ENCODE peak calls at places on chromosome 22, in ten cellular contexts. B is bronchial epithelial cell, T is tibial nerve, G is astrocyte of the spinal cord, J is adrenal gland, N is ovary, W is GM06990, R is cardiac fibroblast, E is gastrocnemius medialis, S is left ventricle myocardium inferior. L is an unnamed sample.

GRCh38 chr22:29517215-29517908 is 36.2 kb downstream of the THOC5 start:
- DNase-seq in B (no peak), T (no peak), G (no peak), J (peak; percentile 35), N (no peak), W (no peak), R (no peak), E (peak; percentile 9), S (peak; percentile 26), L (no peak)

GRCh38 chr22:17748555-17749353 is 25.5 kb downstream of the BID start:
- DNase-seq in B (no peak), T (no peak), G (no peak), J (no peak), N (no peak), W (no peak), R (no peak), E (no peak), S (peak; percentile 33), L (no peak)

GRCh38 chr22:24951942-24952836 is at the start of gene KIAA1671:
- DNase-seq in B (peak; percentile 50), T (peak; percentile 73), G (peak; percentile 51), J (peak; percentile 92), N (peak; percentile 89), W (peak; percentile 79), R (peak; percentile 67), E (peak; percentile 57), S (peak; percentile 85), L (peak; percentile 40)

GRCh38 chr22:31329029-31329428 is 17.1 kb downstream of the PATZ1 start:
- DNase-seq in B (no peak), T (no peak), G (peak; percentile 40), J (no peak), N (no peak), W (no peak), R (no peak), E (no peak), S (no peak), L (no peak)

GRCh38 chr22:34067031-34067430 is 146.8 kb upstream of the LARGE1 start:
- DNase-seq in B (no peak), T (no peak), G (no peak), J (no peak), N (no peak), W (no peak), R (no peak), E (no peak), S (no peak), L (no peak)

GRCh38 chr22:32469799-32470212 is 4.8 kb upstream of the FBXO7 start:
- DNase-seq in B (peak; percentile 47), T (no peak), G (peak; percentile 57), J (peak; percentile 76), N (no peak), W (no peak), R (peak; percentile 76), E (no peak), S (no peak), L (peak; percentile 86)

GRCh38 chr22:16973591-16974297 is 34.3 kb downstream of the GAB4 start:
- DNase-seq in B (no peak), T (no peak), G (no peak), J (no peak), N (no peak), W (no peak), R (no peak), E (no peak), S (no peak), L (no peak)

GRCh38 chr22:47188337-47189055 is 426.0 kb downstream of the TBC1D22A start:
- DNase-seq in B (no peak), T (no peak), G (no peak), J (no peak), N (peak; percentile 8), W (no peak), R (no peak), E (no peak), S (no peak), L (no peak)

GRCh38 chr22:37843746-37844089 is 416 bp downstream of the ANKRD54 start:
- DNase-seq in B (no peak), T (no peak), G (no peak), J (no peak), N (peak; percentile 58), W (no peak), R (no peak), E (no peak), S (peak; percentile 47), L (no peak)

GRCh38 chr22:32123657-32124056 is 35.4 kb downstream of the C22orf42 start:
- DNase-seq in B (no peak), T (no peak), G (no peak), J (no peak), N (no peak), W (no peak), R (no peak), E (no peak), S (no peak), L (no peak)

GRCh38 chr22:44782286-44782830 is 30.0 kb downstream of the ARHGAP8 start:
- DNase-seq in B (no peak), T (no peak), G (no peak), J (no peak), N (no peak), W (no peak), R (no peak), E (no peak), S (no peak), L (peak; percentile 8)

GRCh38 chr22:45310331-45311032 is 748 bp downstream of the FAM118A start:
- DNase-seq in B (no peak), T (no peak), G (no peak), J (no peak), N (peak; percentile 38), W (no peak), R (peak; percentile 9), E (no peak), S (no peak), L (no peak)

GRCh38 chr22:27866136-27867091 is 52.6 kb downstream of the PITPNB start:
- DNase-seq in B (peak; percentile 96), T (peak; percentile 69), G (peak; percentile 89), J (peak; percentile 82), N (peak; percentile 90), W (no peak), R (peak; percentile 92), E (peak; percentile 65), S (no peak), L (peak; percentile 89)

GRCh38 chr22:38413085-38414008 is 41.7 kb downstream of the KCNJ4 start:
- DNase-seq in B (no peak), T (no peak), G (no peak), J (no peak), N (no peak), W (no peak), R (no peak), E (no peak), S (peak; percentile 53), L (no peak)

GRCh38 chr22:41009222-41009948 is 58.2 kb downstream of the RBX1 start:
- DNase-seq in B (peak; percentile 43), T (no peak), G (peak; percentile 64), J (no peak), N (no peak), W (no peak), R (peak; percentile 82), E (no peak), S (no peak), L (peak; percentile 73)

DNA sequence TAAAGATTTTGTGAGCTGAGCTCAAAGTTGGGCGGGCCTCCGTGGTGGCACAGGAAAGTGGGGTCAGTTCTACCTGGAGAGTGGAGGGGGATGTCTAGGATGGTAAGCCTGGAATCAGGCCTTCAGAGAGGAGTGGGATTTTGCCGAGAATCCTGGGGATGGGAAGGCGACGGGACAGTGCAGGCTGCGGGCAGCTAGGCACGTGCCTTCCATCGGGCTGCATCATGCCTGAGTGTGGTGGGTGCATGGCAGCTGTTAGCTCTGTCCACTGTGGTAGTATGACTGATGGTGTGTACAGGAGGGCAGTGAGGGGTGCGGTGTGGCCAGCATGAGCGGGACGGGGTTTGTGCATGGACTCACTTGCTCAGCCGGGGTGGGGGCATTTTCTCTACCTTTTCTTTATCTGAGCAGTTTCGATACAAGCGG is 3.6 kb downstream of the SHANK3 start:
- DNase-seq in B (no peak), T (no peak), G (no peak), J (no peak), N (no peak), W (no peak), R (no peak), E (no peak), S (no peak), L (no peak)
- H3K4me3 ChIP-seq in B (no peak overlapping the region), T (no peak overlapping the region), G (no peak overlapping the region), J (no peak overlapping the region), N (no peak overlapping the region), W (no peak overlapping the region), R (no peak overlapping the region), E (peak overlapping the region; percentile 35), S (peak overlapping the region; percentile 69), L (no peak overlapping the region)

DNA sequence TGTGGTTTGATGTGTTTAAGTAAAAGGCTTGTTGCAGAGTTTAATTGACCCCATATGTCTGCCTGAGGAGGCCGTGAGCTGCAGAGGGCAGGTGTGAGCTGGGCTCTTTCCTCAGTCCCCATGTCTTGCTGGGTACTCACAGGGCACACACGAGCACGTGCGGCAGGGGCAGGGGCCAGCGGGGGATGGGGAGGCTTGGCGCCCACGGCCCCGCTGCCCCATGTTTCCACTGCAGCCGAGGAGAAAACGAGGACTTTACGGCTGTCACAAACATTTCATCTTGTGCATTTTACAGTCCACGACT is 24.7 kb upstream of the CCDC188 start:
- DNase-seq in B (no peak), T (no peak), G (no peak), J (no peak), N (no peak), W (no peak), R (no peak), E (no peak), S (no peak), L (peak; percentile 43)
- TF ChIP-seq CTCF in B (no peak), T (no peak), G (peak; percentile 13), J (no peak), N (no peak), W (no peak), R (no peak), E (no peak), S (no peak), L (peak; percentile 20)

DNA sequence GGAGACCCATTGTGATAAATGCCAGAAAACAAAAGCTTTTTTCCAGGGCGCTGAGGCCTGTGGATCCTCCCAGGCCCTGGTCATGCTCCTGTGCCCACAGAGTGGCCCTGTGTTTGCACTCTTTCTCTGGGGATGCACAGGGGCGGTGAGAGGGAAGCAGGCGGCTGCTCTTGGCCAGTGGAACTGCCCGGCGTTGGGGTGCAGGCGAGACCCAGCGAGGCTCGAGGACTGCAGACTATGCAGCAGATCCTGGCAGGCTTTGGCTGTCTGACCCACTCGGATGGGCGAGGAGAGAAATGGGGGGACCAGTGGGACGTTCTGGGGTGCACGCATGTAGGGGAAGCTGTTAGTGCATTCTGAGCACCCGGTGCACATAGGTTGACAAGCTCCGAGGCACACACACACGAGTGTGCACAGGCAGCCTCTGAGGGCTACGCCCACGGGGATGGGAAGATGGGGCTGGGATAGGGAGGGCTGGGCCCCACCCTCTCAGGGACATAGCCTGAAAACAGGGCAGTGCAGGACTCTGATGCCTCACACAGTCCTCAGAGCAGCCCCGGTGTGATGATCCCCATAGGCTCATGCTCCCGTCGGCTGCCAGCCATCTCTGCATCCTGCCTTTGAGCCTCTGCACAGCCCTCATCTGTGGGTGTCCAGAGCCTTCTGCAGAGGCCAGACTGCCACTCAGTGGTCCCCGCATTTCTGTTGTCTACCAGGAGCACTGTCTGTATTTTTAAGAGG is 1233.5 kb downstream of the BRD1 start:
- DNase-seq in B (no peak), T (no peak), G (no peak), J (no peak), N (no peak), W (no peak), R (no peak), E (no peak), S (no peak), L (no peak)
- H3K4me3 ChIP-seq in B (no peak overlapping the region), T (no peak overlapping the region), G (no peak overlapping the region), J (no peak overlapping the region), N (no peak overlapping the region), W (no peak overlapping the region), R (no peak overlapping the region), E (no peak overlapping the region), S (no peak overlapping the region), L (no peak overlapping the region)

GRCh38 chr22:22164541-22165272 is 79.9 kb upstream of the VPREB1 start:
- DNase-seq in B (no peak), T (no peak), G (no peak), J (no peak), N (no peak), W (peak; percentile 13), R (no peak), E (no peak), S (no peak), L (no peak)
- TF ChIP-seq CTCF in B (no peak), T (no peak), G (no peak), J (no peak), N (no peak), W (no peak), R (no peak), E (no peak), S (no peak), L (no peak)

L was measured in AG10803.